ENCODE peak calls at places on chromosomes 5 and 9, in five cellular contexts. Y is K562, M is HEK293T, X is SK-N-SH, S is GM12878. I is an unnamed sample.

GRCh38 chr9:111038336-111039202 is at the start of gene LPAR1:
- DNase-seq in X (peak; percentile 84), S (no peak), Y (no peak), M (peak; percentile 42), I (no peak)

GRCh38 chr9:27340876-27341540 is 44.1 kb upstream of the EQTN start:
- DNase-seq in X (no peak), S (no peak), M (no peak), Y (no peak), I (no peak)

GRCh38 chr9:89655047-89655989 is 50.5 kb downstream of the GADD45G start:
- DNase-seq in X (no peak), M (no peak), S (no peak), Y (no peak), I (no peak)

GRCh38 chr9:21141427-21141882 is at the start of gene IFNW1:
- DNase-seq in Y (no peak), X (peak; percentile 5), S (no peak), M (peak; percentile 25), I (no peak)

GRCh38 chr9:35863583-35863982 is 6.6 kb downstream of the OR13J1 start:
- DNase-seq in M (no peak), Y (no peak), X (no peak), S (no peak), I (no peak)

GRCh38 chr5:142520885-142521284 is 165.0 kb downstream of the FGF1 start:
- DNase-seq in Y (no peak), S (no peak), X (no peak), M (no peak), I (no peak)

GRCh38 chr5:125899006-125899405 is 524.2 kb upstream of the GRAMD2B start:
- DNase-seq in Y (no peak), M (no peak), X (no peak), S (no peak), I (no peak)

GRCh38 chr9:120892177-120892747 is 15.3 kb upstream of the PHF19 start:
- DNase-seq in S (peak; percentile 94), X (no peak), M (no peak), Y (no peak), I (no peak)

GRCh38 chr5:88881566-88881965 is 1.4 kb downstream of the MEF2C start:
- DNase-seq in S (no peak), X (no peak), M (no peak), Y (no peak), I (no peak)

GRCh38 chr9:127093319-127094020 is 29.0 kb downstream of the ANGPTL2 start:
- DNase-seq in Y (no peak), X (no peak), M (no peak), S (no peak), I (no peak)

GRCh38 chr9:5886114-5886939 is 4.4 kb upstream of the MLANA start:
- DNase-seq in X (peak; percentile 81), Y (peak; percentile 67), S (peak; percentile 40), M (peak; percentile 73), I (peak; percentile 78)

GRCh38 chr9:114370985-114371335 is 16.8 kb downstream of the AKNA start:
- DNase-seq in S (no peak), X (no peak), M (no peak), Y (no peak), I (no peak)

GRCh38 chr5:622359-622758 is 10.2 kb downstream of the CEP72 start:
- DNase-seq in Y (no peak), X (no peak), M (no peak), S (no peak), I (no peak)

GRCh38 chr5:53359906-53360305 is 120.5 kb upstream of the FST start:
- DNase-seq in S (no peak), Y (no peak), M (no peak), X (no peak), I (peak; percentile 19)

GRCh38 chr5:161546463-161547301 is at the start of gene GABRB2:
- DNase-seq in M (peak; percentile 31), X (peak; percentile 65), Y (peak; percentile 11), S (peak; percentile 24), I (peak; percentile 16)

GRCh38 chr5:7396169-7397004 is 449 bp downstream of the ADCY2 start:
- DNase-seq in Y (no peak), S (no peak), X (peak; percentile 27), M (peak; percentile 18), I (no peak)

GRCh38 chr5:8842906-8843590 is 702.8 kb downstream of the SEMA5A start:
- DNase-seq in S (no peak), X (peak; percentile 27), Y (no peak), M (no peak), I (no peak)

GRCh38 chr5:176470539-176470938 is 22.4 kb downstream of the FAF2 start:
- DNase-seq in S (no peak), X (no peak), M (no peak), Y (no peak), I (no peak)

GRCh38 chr5:4511996-4512656 is 628.0 kb upstream of the ADAMTS16 start:
- DNase-seq in X (peak; percentile 33), M (peak; percentile 15), Y (peak; percentile 14), S (no peak), I (peak; percentile 9)

GRCh38 chr5:116360008-116360853 is 214.4 kb downstream of the SEMA6A start:
- DNase-seq in M (no peak), Y (no peak), S (no peak), X (peak; percentile 34), I (no peak)
- TF ChIP-seq FOXM1 in M (no peak), Y (no peak), S (no peak), X (no peak), I (no peak)

GRCh38 chr9:94867281-94867841 is 140.9 kb downstream of the AOPEP start:
- DNase-seq in S (no peak), M (peak; percentile 32), X (peak; percentile 17), Y (peak; percentile 66), I (peak; percentile 89)
- TF ChIP-seq FOXM1 in S (no peak), M (no peak), X (no peak), Y (no peak), I (no peak)

GRCh38 chr9:83920942-83921707 is at the start of gene KIF27:
- DNase-seq in Y (peak; percentile 89), X (peak; percentile 96), S (peak; percentile 80), M (peak; percentile 95), I (peak; percentile 92)

GRCh38 chr9:83919111-83919510 is 2.1 kb downstream of the KIF27 start:
- DNase-seq in X (no peak), S (no peak), M (no peak), Y (no peak), I (no peak)

DNA sequence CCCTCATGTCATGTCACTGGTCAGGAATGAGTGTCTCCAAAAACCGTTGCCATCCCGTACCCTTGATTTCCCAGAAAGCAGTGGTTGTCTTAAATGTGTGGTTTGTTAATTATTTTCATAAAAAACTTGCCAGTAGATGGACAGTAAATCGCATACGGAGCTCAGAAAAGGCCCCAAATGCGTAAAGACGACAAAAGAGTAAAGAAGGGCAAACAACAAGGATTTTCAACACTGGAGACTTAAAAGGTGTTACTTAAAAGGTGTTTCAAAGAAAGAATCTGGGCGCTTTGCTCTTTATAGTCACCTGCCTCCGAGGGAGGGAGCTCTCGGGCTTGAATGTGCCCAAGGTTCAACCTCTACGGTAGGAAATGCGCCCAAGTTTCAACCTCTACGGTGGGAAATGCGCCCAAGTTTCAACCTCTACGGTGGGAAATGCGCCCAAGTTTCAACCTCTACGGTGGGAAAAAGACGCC is 727 bp downstream of the KIF27 start:
- DNase-seq in S (peak; percentile 24), M (no peak), Y (no peak), X (peak; percentile 11), I (peak; percentile 62)
- TF ChIP-seq FOXM1 in S (peak; percentile 50), M (no peak), Y (no peak), X (no peak), I (no peak)

GRCh38 chr5:51811883-51812282 is 428.6 kb downstream of the ISL1 start:
- DNase-seq in M (no peak), Y (no peak), S (no peak), X (peak; percentile 57), I (no peak)
- TF ChIP-seq FOXM1 in M (no peak), Y (no peak), S (no peak), X (no peak), I (no peak)

GRCh38 chr5:136089804-136090203 is 42.8 kb upstream of the SMAD5 start:
- DNase-seq in X (no peak), S (no peak), Y (no peak), M (no peak), I (no peak)

GRCh38 chr5:136090319-136090718 is 42.3 kb upstream of the SMAD5 start:
- DNase-seq in S (no peak), X (no peak), M (no peak), Y (no peak), I (no peak)

GRCh38 chr5:136098171-136098570 is 34.5 kb upstream of the SMAD5 start:
- DNase-seq in Y (no peak), X (no peak), S (no peak), M (no peak), I (no peak)

GRCh38 chr5:136094913-136095641 is 37.6 kb upstream of the SMAD5 start:
- DNase-seq in Y (no peak), M (no peak), X (no peak), S (no peak), I (no peak)

DNA sequence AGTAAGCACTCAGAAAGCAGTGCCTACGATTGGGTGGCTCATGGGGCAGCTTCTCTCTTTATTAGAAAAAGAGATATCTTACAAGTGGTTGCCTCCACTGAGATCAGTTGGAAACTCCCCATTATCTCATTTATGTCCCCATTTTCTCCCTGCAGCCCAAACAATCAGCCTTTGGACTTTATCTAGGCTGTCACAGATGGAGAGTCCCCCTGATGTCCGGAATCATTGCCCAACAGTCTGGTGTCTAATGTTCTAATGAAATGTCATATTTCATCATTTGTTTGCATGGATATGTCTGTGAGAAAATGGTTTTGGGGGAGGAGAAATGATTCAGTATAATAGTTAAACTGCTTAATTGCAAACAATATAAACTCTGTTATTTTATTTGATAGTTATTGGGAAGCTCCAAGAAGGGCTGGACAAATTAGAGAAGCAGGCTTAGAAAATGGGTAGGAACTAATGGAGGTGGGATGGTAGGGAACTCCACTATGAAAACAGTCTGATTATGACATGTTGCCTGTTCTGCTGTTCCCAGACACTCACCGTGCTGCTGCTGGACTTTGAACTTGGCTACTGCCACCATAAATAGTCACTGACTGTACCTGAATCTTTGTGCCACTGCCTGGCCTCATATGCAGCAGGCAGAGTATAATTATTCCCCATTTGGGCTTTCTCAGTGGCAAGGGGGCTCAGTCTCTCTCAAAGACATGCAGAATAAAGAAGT is 38.3 kb upstream of the SMAD5 start:
- DNase-seq in Y (no peak), M (no peak), X (no peak), S (no peak), I (peak; percentile 88)
- TF ChIP-seq FOXM1 in Y (no peak), M (no peak), X (no peak), S (no peak), I (no peak)

GRCh38 chr5:157326440-157327023 is 60.6 kb downstream of the CYFIP2 start:
- DNase-seq in X (no peak), S (no peak), Y (no peak), M (no peak), I (peak; percentile 33)

GRCh38 chr5:157324237-157324636 is 58.3 kb downstream of the CYFIP2 start:
- DNase-seq in M (no peak), Y (peak; percentile 12), X (no peak), S (no peak), I (no peak)

GRCh38 chr5:157327771-157328170 is 61.8 kb downstream of the CYFIP2 start:
- DNase-seq in Y (no peak), X (no peak), M (no peak), S (no peak), I (no peak)

GRCh38 chr5:157322581-157322980 is 56.7 kb downstream of the CYFIP2 start:
- DNase-seq in X (no peak), S (no peak), Y (no peak), M (no peak), I (no peak)

GRCh38 chr5:157323107-157323706 is 57.3 kb downstream of the CYFIP2 start:
- DNase-seq in X (peak; percentile 45), S (no peak), Y (peak; percentile 27), M (peak; percentile 13), I (no peak)
- TF ChIP-seq FOXM1 in X (no peak), S (no peak), Y (no peak), M (no peak), I (no peak)

GRCh38 chr9:84343111-84343521 is 2.6 kb upstream of the SLC28A3 start:
- DNase-seq in S (no peak), X (no peak), M (no peak), Y (peak; percentile 35), I (no peak)
- TF ChIP-seq FOXM1 in S (no peak), X (no peak), M (no peak), Y (no peak), I (no peak)